ENCODE peak calls at places on chromosome 1, in seven cellular contexts. One of them, this sample, is unnamed.

GRCh38 chr1:36156329-36157114 is 562 bp downstream of the MAP7D1 start:
- DNase-seq in cardiac muscle cell: peak
- DNase-seq in fibroblast of mammary gland: no peak
- DNase-seq in HFF-Myc: no peak
- DNase-seq in mammary epithelial cell: peak
- DNase-seq in ovary: peak
- DNase-seq in Caco-2: peak
- DNase-seq in this sample: no peak

GRCh38 chr1:50522943-50523342 is 99.7 kb upstream of the DMRTA2 start:
- DNase-seq in cardiac muscle cell: no peak
- DNase-seq in fibroblast of mammary gland: no peak
- DNase-seq in HFF-Myc: no peak
- DNase-seq in mammary epithelial cell: no peak
- DNase-seq in ovary: no peak
- DNase-seq in Caco-2: no peak
- DNase-seq in this sample: no peak

GRCh38 chr1:12051361-12051760 is 11.7 kb upstream of the TNFRSF8 start:
- DNase-seq in cardiac muscle cell: no peak
- DNase-seq in fibroblast of mammary gland: no peak
- DNase-seq in HFF-Myc: no peak
- DNase-seq in mammary epithelial cell: no peak
- DNase-seq in ovary: no peak
- DNase-seq in Caco-2: no peak
- DNase-seq in this sample: no peak

GRCh38 chr1:156930483-156930882 is 10.1 kb downstream of the LRRC71 start:
- DNase-seq in cardiac muscle cell: no peak
- DNase-seq in fibroblast of mammary gland: no peak
- DNase-seq in HFF-Myc: no peak
- DNase-seq in mammary epithelial cell: no peak
- DNase-seq in ovary: no peak
- DNase-seq in Caco-2: no peak
- DNase-seq in this sample: no peak

GRCh38 chr1:201937624-201938212 is 8.6 kb downstream of the LMOD1 start:
- DNase-seq in cardiac muscle cell: peak
- DNase-seq in fibroblast of mammary gland: peak
- DNase-seq in HFF-Myc: peak
- DNase-seq in mammary epithelial cell: peak
- DNase-seq in ovary: no peak
- DNase-seq in Caco-2: no peak
- DNase-seq in this sample: no peak

GRCh38 chr1:69524010-69524409 is 43.7 kb upstream of the LRRC7 start:
- DNase-seq in cardiac muscle cell: peak
- DNase-seq in fibroblast of mammary gland: peak
- DNase-seq in HFF-Myc: no peak
- DNase-seq in mammary epithelial cell: peak
- DNase-seq in ovary: no peak
- DNase-seq in Caco-2: no peak
- DNase-seq in this sample: no peak

GRCh38 chr1:161676441-161676840 is 13.5 kb downstream of the FCGR2B start:
- DNase-seq in cardiac muscle cell: no peak
- DNase-seq in fibroblast of mammary gland: no peak
- DNase-seq in HFF-Myc: no peak
- DNase-seq in mammary epithelial cell: no peak
- DNase-seq in ovary: no peak
- DNase-seq in Caco-2: no peak
- DNase-seq in this sample: no peak

GRCh38 chr1:180152588-180152987 is 2.1 kb upstream of the QSOX1 start:
- DNase-seq in cardiac muscle cell: no peak
- DNase-seq in fibroblast of mammary gland: no peak
- DNase-seq in HFF-Myc: no peak
- DNase-seq in mammary epithelial cell: no peak
- DNase-seq in ovary: no peak
- DNase-seq in Caco-2: no peak
- DNase-seq in this sample: no peak

GRCh38 chr1:184768467-184768866 is 13.8 kb upstream of the EDEM3 start:
- DNase-seq in cardiac muscle cell: no peak
- DNase-seq in fibroblast of mammary gland: no peak
- DNase-seq in HFF-Myc: no peak
- DNase-seq in mammary epithelial cell: no peak
- DNase-seq in ovary: no peak
- DNase-seq in Caco-2: no peak
- DNase-seq in this sample: no peak

GRCh38 chr1:226989081-226989747 is 49.1 kb downstream of the COQ8A start:
- DNase-seq in cardiac muscle cell: no peak
- DNase-seq in fibroblast of mammary gland: no peak
- DNase-seq in HFF-Myc: no peak
- DNase-seq in mammary epithelial cell: no peak
- DNase-seq in ovary: no peak
- DNase-seq in Caco-2: no peak
- DNase-seq in this sample: no peak

GRCh38 chr1:88608139-88608943 is 75.7 kb upstream of the PKN2 start:
- DNase-seq in cardiac muscle cell: peak
- DNase-seq in fibroblast of mammary gland: peak
- DNase-seq in HFF-Myc: peak
- DNase-seq in mammary epithelial cell: peak
- DNase-seq in ovary: no peak
- DNase-seq in Caco-2: no peak
- DNase-seq in this sample: no peak

GRCh38 chr1:187474266-187474665 is 645.5 kb downstream of the PLA2G4A start:
- DNase-seq in cardiac muscle cell: peak
- DNase-seq in fibroblast of mammary gland: peak
- DNase-seq in HFF-Myc: no peak
- DNase-seq in mammary epithelial cell: no peak
- DNase-seq in ovary: no peak
- DNase-seq in Caco-2: no peak
- DNase-seq in this sample: peak

GRCh38 chr1:37793773-37794371 is at the start of gene MANEAL:
- DNase-seq in cardiac muscle cell: peak
- DNase-seq in fibroblast of mammary gland: peak
- DNase-seq in HFF-Myc: no peak
- DNase-seq in mammary epithelial cell: peak
- DNase-seq in ovary: no peak
- DNase-seq in Caco-2: peak
- DNase-seq in this sample: no peak

GRCh38 chr1:221675880-221676800 is 65.7 kb downstream of the DUSP10 start:
- DNase-seq in cardiac muscle cell: no peak
- DNase-seq in fibroblast of mammary gland: no peak
- DNase-seq in HFF-Myc: no peak
- DNase-seq in mammary epithelial cell: no peak
- DNase-seq in ovary: no peak
- DNase-seq in Caco-2: no peak
- DNase-seq in this sample: no peak

GRCh38 chr1:95312181-95312580 is 78.2 kb downstream of the RWDD3 start:
- DNase-seq in cardiac muscle cell: no peak
- DNase-seq in fibroblast of mammary gland: no peak
- DNase-seq in HFF-Myc: no peak
- DNase-seq in mammary epithelial cell: no peak
- DNase-seq in ovary: no peak
- DNase-seq in Caco-2: no peak
- DNase-seq in this sample: no peak

GRCh38 chr1:95311006-95311405 is 77.0 kb downstream of the RWDD3 start:
- DNase-seq in cardiac muscle cell: no peak
- DNase-seq in fibroblast of mammary gland: no peak
- DNase-seq in HFF-Myc: no peak
- DNase-seq in mammary epithelial cell: peak
- DNase-seq in ovary: no peak
- DNase-seq in Caco-2: no peak
- DNase-seq in this sample: no peak

GRCh38 chr1:95311762-95312161 is 77.8 kb downstream of the RWDD3 start:
- DNase-seq in cardiac muscle cell: no peak
- DNase-seq in fibroblast of mammary gland: no peak
- DNase-seq in HFF-Myc: no peak
- DNase-seq in mammary epithelial cell: no peak
- DNase-seq in ovary: no peak
- DNase-seq in Caco-2: no peak
- DNase-seq in this sample: no peak

GRCh38 chr1:95308276-95308675 is 74.3 kb downstream of the RWDD3 start:
- DNase-seq in cardiac muscle cell: no peak
- DNase-seq in fibroblast of mammary gland: no peak
- DNase-seq in HFF-Myc: no peak
- DNase-seq in mammary epithelial cell: no peak
- DNase-seq in ovary: no peak
- DNase-seq in Caco-2: no peak
- DNase-seq in this sample: no peak

DNA sequence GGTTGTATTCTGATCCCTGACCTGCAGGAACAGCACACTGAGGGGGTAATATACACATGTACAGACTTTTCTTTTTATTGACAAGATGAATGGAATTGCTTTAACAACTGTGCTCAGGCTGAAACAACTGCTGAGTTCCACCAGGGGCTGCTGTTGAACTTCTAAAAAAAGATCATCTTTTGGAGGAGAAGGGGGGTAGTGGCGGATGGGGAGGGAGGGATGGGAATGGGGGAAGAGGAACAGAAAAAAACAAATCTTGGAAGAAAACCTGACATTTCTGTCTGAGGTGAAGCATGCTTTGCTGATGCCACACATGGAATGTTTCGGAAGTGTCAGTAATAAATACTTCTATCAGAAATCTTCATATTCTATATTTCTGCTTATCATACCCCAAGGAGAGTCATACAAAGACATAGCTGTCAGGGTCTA is 75.0 kb downstream of the RWDD3 start:
- DNase-seq in cardiac muscle cell: peak
- DNase-seq in fibroblast of mammary gland: peak
- DNase-seq in HFF-Myc: no peak
- DNase-seq in mammary epithelial cell: peak
- DNase-seq in ovary: no peak
- DNase-seq in Caco-2: no peak
- DNase-seq in this sample: no peak
- TF ChIP-seq CTCF in cardiac muscle cell: peak
- TF ChIP-seq CTCF in fibroblast of mammary gland: peak
- TF ChIP-seq CTCF in HFF-Myc: peak
- TF ChIP-seq CTCF in mammary epithelial cell: peak
- TF ChIP-seq CTCF in ovary: no peak
- TF ChIP-seq CTCF in Caco-2: peak
- TF ChIP-seq CTCF in this sample: peak

GRCh38 chr1:3463013-3463385 is 8.5 kb downstream of the ARHGEF16 start:
- DNase-seq in cardiac muscle cell: no peak
- DNase-seq in fibroblast of mammary gland: no peak
- DNase-seq in HFF-Myc: no peak
- DNase-seq in mammary epithelial cell: no peak
- DNase-seq in ovary: no peak
- DNase-seq in Caco-2: peak
- DNase-seq in this sample: no peak

GRCh38 chr1:3462356-3463012 is 8.0 kb downstream of the ARHGEF16 start:
- DNase-seq in cardiac muscle cell: no peak
- DNase-seq in fibroblast of mammary gland: no peak
- DNase-seq in HFF-Myc: no peak
- DNase-seq in mammary epithelial cell: no peak
- DNase-seq in ovary: no peak
- DNase-seq in Caco-2: peak
- DNase-seq in this sample: no peak

GRCh38 chr1:3464649-3465025 is 10.2 kb downstream of the ARHGEF16 start:
- DNase-seq in cardiac muscle cell: no peak
- DNase-seq in fibroblast of mammary gland: no peak
- DNase-seq in HFF-Myc: no peak
- DNase-seq in mammary epithelial cell: no peak
- DNase-seq in ovary: no peak
- DNase-seq in Caco-2: no peak
- DNase-seq in this sample: no peak

GRCh38 chr1:3463891-3464648 is 9.6 kb downstream of the ARHGEF16 start:
- DNase-seq in cardiac muscle cell: no peak
- DNase-seq in fibroblast of mammary gland: no peak
- DNase-seq in HFF-Myc: no peak
- DNase-seq in mammary epithelial cell: no peak
- DNase-seq in ovary: no peak
- DNase-seq in Caco-2: peak
- DNase-seq in this sample: no peak

GRCh38 chr1:3463408-3463811 is 8.9 kb downstream of the ARHGEF16 start:
- DNase-seq in cardiac muscle cell: no peak
- DNase-seq in fibroblast of mammary gland: no peak
- DNase-seq in HFF-Myc: no peak
- DNase-seq in mammary epithelial cell: no peak
- DNase-seq in ovary: no peak
- DNase-seq in Caco-2: no peak
- DNase-seq in this sample: no peak
- H3K4me3 ChIP-seq in cardiac muscle cell: no peak
- H3K4me3 ChIP-seq in fibroblast of mammary gland: no peak
- H3K4me3 ChIP-seq in HFF-Myc: no peak
- H3K4me3 ChIP-seq in mammary epithelial cell: no peak
- H3K4me3 ChIP-seq in ovary: no peak
- H3K4me3 ChIP-seq in Caco-2: no peak
- H3K4me3 ChIP-seq in this sample: no peak

DNA sequence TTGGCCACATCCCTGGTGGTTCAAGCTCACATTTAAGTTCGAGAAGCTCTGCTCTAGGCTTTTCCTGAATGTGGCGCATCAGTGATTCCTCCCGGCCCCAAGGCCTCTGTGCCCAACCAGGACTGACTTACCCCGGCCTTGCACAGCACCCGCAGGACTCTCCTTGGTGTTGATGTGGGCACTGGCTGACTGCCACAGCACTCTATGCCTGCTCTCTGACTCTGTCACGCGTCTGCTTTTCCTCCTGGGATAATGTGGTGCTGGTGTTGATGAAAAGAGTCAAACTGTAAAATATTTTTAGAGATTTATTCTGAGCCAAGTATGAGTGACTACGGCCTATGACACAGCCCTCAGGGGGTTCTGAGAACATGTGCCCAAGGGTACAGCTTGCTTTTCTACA is 15.4 kb upstream of the SLC2A5 start:
- DNase-seq in cardiac muscle cell: peak
- DNase-seq in fibroblast of mammary gland: no peak
- DNase-seq in HFF-Myc: no peak
- DNase-seq in mammary epithelial cell: peak
- DNase-seq in ovary: no peak
- DNase-seq in Caco-2: no peak
- DNase-seq in this sample: peak
- TF ChIP-seq CTCF in cardiac muscle cell: no peak
- TF ChIP-seq CTCF in fibroblast of mammary gland: no peak
- TF ChIP-seq CTCF in HFF-Myc: no peak
- TF ChIP-seq CTCF in mammary epithelial cell: no peak
- TF ChIP-seq CTCF in ovary: no peak
- TF ChIP-seq CTCF in Caco-2: no peak
- TF ChIP-seq CTCF in this sample: no peak

GRCh38 chr1:167221126-167221803 is 579 bp downstream of the POU2F1 start:
- DNase-seq in cardiac muscle cell: peak
- DNase-seq in fibroblast of mammary gland: no peak
- DNase-seq in HFF-Myc: no peak
- DNase-seq in mammary epithelial cell: peak
- DNase-seq in ovary: peak
- DNase-seq in Caco-2: no peak
- DNase-seq in this sample: no peak

GRCh38 chr1:167220537-167221125 is at the start of gene POU2F1:
- DNase-seq in cardiac muscle cell: peak
- DNase-seq in fibroblast of mammary gland: peak
- DNase-seq in HFF-Myc: peak
- DNase-seq in mammary epithelial cell: peak
- DNase-seq in ovary: peak
- DNase-seq in Caco-2: peak
- DNase-seq in this sample: peak

GRCh38 chr1:167216809-167217208 is 3.9 kb upstream of the POU2F1 start:
- DNase-seq in cardiac muscle cell: no peak
- DNase-seq in fibroblast of mammary gland: no peak
- DNase-seq in HFF-Myc: no peak
- DNase-seq in mammary epithelial cell: no peak
- DNase-seq in ovary: no peak
- DNase-seq in Caco-2: no peak
- DNase-seq in this sample: no peak

GRCh38 chr1:167219646-167220536 is 795 bp upstream of the POU2F1 start:
- DNase-seq in cardiac muscle cell: peak
- DNase-seq in fibroblast of mammary gland: peak
- DNase-seq in HFF-Myc: peak
- DNase-seq in mammary epithelial cell: peak
- DNase-seq in ovary: peak
- DNase-seq in Caco-2: peak
- DNase-seq in this sample: peak

GRCh38 chr1:167219194-167219593 is 1.5 kb upstream of the POU2F1 start:
- DNase-seq in cardiac muscle cell: no peak
- DNase-seq in fibroblast of mammary gland: no peak
- DNase-seq in HFF-Myc: no peak
- DNase-seq in mammary epithelial cell: no peak
- DNase-seq in ovary: no peak
- DNase-seq in Caco-2: no peak
- DNase-seq in this sample: no peak
- H3K4me3 ChIP-seq in cardiac muscle cell: peak
- H3K4me3 ChIP-seq in fibroblast of mammary gland: peak
- H3K4me3 ChIP-seq in HFF-Myc: peak
- H3K4me3 ChIP-seq in mammary epithelial cell: no peak
- H3K4me3 ChIP-seq in ovary: peak
- H3K4me3 ChIP-seq in Caco-2: peak
- H3K4me3 ChIP-seq in this sample: peak

This sample was measured in retinal pigment epithelial cell.